ENCODE peak calls at places on chromosome 3, in seven cellular contexts. One of them, this sample, is unnamed.

GRCh38 chr3:191963182-191963581 is 502.2 kb downstream of the PYDC2 start:
- DNase-seq in CD8-positive, alpha-beta T cell: no peak
- DNase-seq in testis: no peak
- DNase-seq in GM23248: no peak
- DNase-seq in heart left ventricle: no peak
- DNase-seq in SK-N-SH: no peak
- DNase-seq in WERI-Rb-1: no peak
- DNase-seq in this sample: no peak

GRCh38 chr3:37163262-37164020 is 10.9 kb downstream of the LRRFIP2 start:
- DNase-seq in CD8-positive, alpha-beta T cell: no peak
- DNase-seq in testis: no peak
- DNase-seq in GM23248: peak; percentile 91
- DNase-seq in heart left ventricle: no peak
- DNase-seq in SK-N-SH: peak; percentile 20
- DNase-seq in WERI-Rb-1: no peak
- DNase-seq in this sample: no peak

GRCh38 chr3:193673845-193674244 is 80.8 kb downstream of the OPA1 start:
- DNase-seq in CD8-positive, alpha-beta T cell: no peak
- DNase-seq in testis: no peak
- DNase-seq in GM23248: no peak
- DNase-seq in heart left ventricle: no peak
- DNase-seq in SK-N-SH: no peak
- DNase-seq in WERI-Rb-1: peak; percentile 43
- DNase-seq in this sample: no peak

GRCh38 chr3:119541547-119541946 is 17.9 kb downstream of the CD80 start:
- DNase-seq in CD8-positive, alpha-beta T cell: no peak
- DNase-seq in testis: no peak
- DNase-seq in GM23248: no peak
- DNase-seq in heart left ventricle: no peak
- DNase-seq in SK-N-SH: no peak
- DNase-seq in WERI-Rb-1: no peak
- DNase-seq in this sample: no peak

GRCh38 chr3:32862247-32863013 is 44.6 kb downstream of the TRIM71 start:
- DNase-seq in CD8-positive, alpha-beta T cell: no peak
- DNase-seq in testis: no peak
- DNase-seq in GM23248: no peak
- DNase-seq in heart left ventricle: no peak
- DNase-seq in SK-N-SH: no peak
- DNase-seq in WERI-Rb-1: no peak
- DNase-seq in this sample: no peak

GRCh38 chr3:120498947-120499346 is 48.2 kb upstream of the FSTL1 start:
- DNase-seq in CD8-positive, alpha-beta T cell: no peak
- DNase-seq in testis: peak; percentile 16
- DNase-seq in GM23248: peak; percentile 96
- DNase-seq in heart left ventricle: no peak
- DNase-seq in SK-N-SH: no peak
- DNase-seq in WERI-Rb-1: no peak
- DNase-seq in this sample: no peak

GRCh38 chr3:118981494-118982134 is 53.0 kb downstream of the IGSF11 start:
- DNase-seq in CD8-positive, alpha-beta T cell: no peak
- DNase-seq in testis: no peak
- DNase-seq in GM23248: no peak
- DNase-seq in heart left ventricle: no peak
- DNase-seq in SK-N-SH: no peak
- DNase-seq in WERI-Rb-1: no peak
- DNase-seq in this sample: no peak

GRCh38 chr3:151301787-151302186 is 14.8 kb downstream of the GPR87 start:
- DNase-seq in CD8-positive, alpha-beta T cell: no peak
- DNase-seq in testis: no peak
- DNase-seq in GM23248: peak; percentile 88
- DNase-seq in heart left ventricle: no peak
- DNase-seq in SK-N-SH: no peak
- DNase-seq in WERI-Rb-1: no peak
- DNase-seq in this sample: no peak

GRCh38 chr3:126538316-126538715 is 14.4 kb downstream of the CHST13 start:
- DNase-seq in CD8-positive, alpha-beta T cell: no peak
- DNase-seq in testis: no peak
- DNase-seq in GM23248: no peak
- DNase-seq in heart left ventricle: peak; percentile 10
- DNase-seq in SK-N-SH: no peak
- DNase-seq in WERI-Rb-1: no peak
- DNase-seq in this sample: no peak

GRCh38 chr3:188881954-188882641 is 289.7 kb upstream of the TPRG1 start:
- DNase-seq in CD8-positive, alpha-beta T cell: no peak
- DNase-seq in testis: no peak
- DNase-seq in GM23248: peak; percentile 85
- DNase-seq in heart left ventricle: no peak
- DNase-seq in SK-N-SH: no peak
- DNase-seq in WERI-Rb-1: no peak
- DNase-seq in this sample: no peak

GRCh38 chr3:108346301-108346989 is 50.1 kb downstream of the HHLA2 start:
- DNase-seq in CD8-positive, alpha-beta T cell: no peak
- DNase-seq in testis: no peak
- DNase-seq in GM23248: peak; percentile 31
- DNase-seq in heart left ventricle: no peak
- DNase-seq in SK-N-SH: no peak
- DNase-seq in WERI-Rb-1: no peak
- DNase-seq in this sample: no peak

GRCh38 chr3:123576119-123576518 is 8.7 kb downstream of the HACD2 start:
- DNase-seq in CD8-positive, alpha-beta T cell: no peak
- DNase-seq in testis: no peak
- DNase-seq in GM23248: peak; percentile 72
- DNase-seq in heart left ventricle: no peak
- DNase-seq in SK-N-SH: no peak
- DNase-seq in WERI-Rb-1: no peak
- DNase-seq in this sample: no peak

GRCh38 chr3:168511428-168512014 is 415.8 kb upstream of the GOLIM4 start:
- DNase-seq in CD8-positive, alpha-beta T cell: no peak
- DNase-seq in testis: no peak
- DNase-seq in GM23248: peak; percentile 52
- DNase-seq in heart left ventricle: no peak
- DNase-seq in SK-N-SH: peak; percentile 12
- DNase-seq in WERI-Rb-1: no peak
- DNase-seq in this sample: no peak

GRCh38 chr3:45786801-45787495 is 9.4 kb downstream of the SLC6A20 start:
- DNase-seq in CD8-positive, alpha-beta T cell: no peak
- DNase-seq in testis: no peak
- DNase-seq in GM23248: no peak
- DNase-seq in heart left ventricle: no peak
- DNase-seq in SK-N-SH: no peak
- DNase-seq in WERI-Rb-1: no peak
- DNase-seq in this sample: no peak

GRCh38 chr3:168801792-168802191 is 706.1 kb upstream of the GOLIM4 start:
- DNase-seq in CD8-positive, alpha-beta T cell: no peak
- DNase-seq in testis: no peak
- DNase-seq in GM23248: peak; percentile 73
- DNase-seq in heart left ventricle: no peak
- DNase-seq in SK-N-SH: no peak
- DNase-seq in WERI-Rb-1: no peak
- DNase-seq in this sample: no peak

GRCh38 chr3:189311521-189311920 is 139.8 kb downstream of the TPRG1 start:
- DNase-seq in CD8-positive, alpha-beta T cell: no peak
- DNase-seq in testis: no peak
- DNase-seq in GM23248: no peak
- DNase-seq in heart left ventricle: no peak
- DNase-seq in SK-N-SH: no peak
- DNase-seq in WERI-Rb-1: no peak
- DNase-seq in this sample: no peak

GRCh38 chr3:154970796-154971195 is 109.3 kb upstream of the MME start:
- DNase-seq in CD8-positive, alpha-beta T cell: no peak
- DNase-seq in testis: no peak
- DNase-seq in GM23248: peak; percentile 91
- DNase-seq in heart left ventricle: no peak
- DNase-seq in SK-N-SH: no peak
- DNase-seq in WERI-Rb-1: no peak
- DNase-seq in this sample: no peak

GRCh38 chr3:34439796-34440195 is 641.4 kb downstream of the PDCD6IP start:
- DNase-seq in CD8-positive, alpha-beta T cell: no peak
- DNase-seq in testis: no peak
- DNase-seq in GM23248: no peak
- DNase-seq in heart left ventricle: no peak
- DNase-seq in SK-N-SH: no peak
- DNase-seq in WERI-Rb-1: no peak
- DNase-seq in this sample: no peak

GRCh38 chr3:193795062-193795690 is 202.2 kb downstream of the OPA1 start:
- DNase-seq in CD8-positive, alpha-beta T cell: no peak
- DNase-seq in testis: no peak
- DNase-seq in GM23248: peak; percentile 36
- DNase-seq in heart left ventricle: no peak
- DNase-seq in SK-N-SH: no peak
- DNase-seq in WERI-Rb-1: no peak
- DNase-seq in this sample: no peak

GRCh38 chr3:87041191-87041590 is 50.2 kb upstream of the VGLL3 start:
- DNase-seq in CD8-positive, alpha-beta T cell: no peak
- DNase-seq in testis: no peak
- DNase-seq in GM23248: no peak
- DNase-seq in heart left ventricle: no peak
- DNase-seq in SK-N-SH: no peak
- DNase-seq in WERI-Rb-1: no peak
- DNase-seq in this sample: no peak

GRCh38 chr3:195559723-195560409 is 16.7 kb upstream of the PPP1R2 start:
- DNase-seq in CD8-positive, alpha-beta T cell: no peak
- DNase-seq in testis: no peak
- DNase-seq in GM23248: peak; percentile 14
- DNase-seq in heart left ventricle: no peak
- DNase-seq in SK-N-SH: no peak
- DNase-seq in WERI-Rb-1: no peak
- DNase-seq in this sample: no peak

GRCh38 chr3:172673210-172673679 is 37.6 kb downstream of the NCEH1 start:
- DNase-seq in CD8-positive, alpha-beta T cell: no peak
- DNase-seq in testis: peak; percentile 58
- DNase-seq in GM23248: peak; percentile 78
- DNase-seq in heart left ventricle: peak; percentile 75
- DNase-seq in SK-N-SH: peak; percentile 32
- DNase-seq in WERI-Rb-1: peak; percentile 83
- DNase-seq in this sample: peak; percentile 54

GRCh38 chr3:155325263-155325835 is 31.9 kb upstream of the STRIT1 start:
- DNase-seq in CD8-positive, alpha-beta T cell: no peak
- DNase-seq in testis: no peak
- DNase-seq in GM23248: no peak
- DNase-seq in heart left ventricle: no peak
- DNase-seq in SK-N-SH: no peak
- DNase-seq in WERI-Rb-1: no peak
- DNase-seq in this sample: no peak

GRCh38 chr3:171249171-171249692 is 211.0 kb downstream of the TNIK start:
- DNase-seq in CD8-positive, alpha-beta T cell: no peak
- DNase-seq in testis: no peak
- DNase-seq in GM23248: no peak
- DNase-seq in heart left ventricle: no peak
- DNase-seq in SK-N-SH: peak; percentile 67
- DNase-seq in WERI-Rb-1: no peak
- DNase-seq in this sample: no peak
- H3K4me3 ChIP-seq in CD8-positive, alpha-beta T cell: no peak overlapping the region
- H3K4me3 ChIP-seq in testis: no peak overlapping the region
- H3K4me3 ChIP-seq in GM23248: no peak overlapping the region
- H3K4me3 ChIP-seq in heart left ventricle: no peak overlapping the region
- H3K4me3 ChIP-seq in SK-N-SH: no peak overlapping the region
- H3K4me3 ChIP-seq in WERI-Rb-1: no peak overlapping the region
- H3K4me3 ChIP-seq in this sample: no peak overlapping the region

GRCh38 chr3:128413413-128414205 is 53.1 kb downstream of the DNAJB8 start:
- DNase-seq in CD8-positive, alpha-beta T cell: no peak
- DNase-seq in testis: no peak
- DNase-seq in GM23248: no peak
- DNase-seq in heart left ventricle: no peak
- DNase-seq in SK-N-SH: no peak
- DNase-seq in WERI-Rb-1: no peak
- DNase-seq in this sample: no peak

GRCh38 chr3:128416578-128417150 is 50.0 kb downstream of the DNAJB8 start:
- DNase-seq in CD8-positive, alpha-beta T cell: no peak
- DNase-seq in testis: no peak
- DNase-seq in GM23248: peak; percentile 95
- DNase-seq in heart left ventricle: no peak
- DNase-seq in SK-N-SH: peak; percentile 55
- DNase-seq in WERI-Rb-1: no peak
- DNase-seq in this sample: no peak

GRCh38 chr3:128415773-128416577 is 50.7 kb downstream of the DNAJB8 start:
- DNase-seq in CD8-positive, alpha-beta T cell: no peak
- DNase-seq in testis: no peak
- DNase-seq in GM23248: no peak
- DNase-seq in heart left ventricle: no peak
- DNase-seq in SK-N-SH: peak; percentile 91
- DNase-seq in WERI-Rb-1: no peak
- DNase-seq in this sample: no peak

GRCh38 chr3:128413003-128413370 is 53.7 kb downstream of the DNAJB8 start:
- DNase-seq in CD8-positive, alpha-beta T cell: no peak
- DNase-seq in testis: no peak
- DNase-seq in GM23248: no peak
- DNase-seq in heart left ventricle: no peak
- DNase-seq in SK-N-SH: no peak
- DNase-seq in WERI-Rb-1: no peak
- DNase-seq in this sample: no peak

DNA sequence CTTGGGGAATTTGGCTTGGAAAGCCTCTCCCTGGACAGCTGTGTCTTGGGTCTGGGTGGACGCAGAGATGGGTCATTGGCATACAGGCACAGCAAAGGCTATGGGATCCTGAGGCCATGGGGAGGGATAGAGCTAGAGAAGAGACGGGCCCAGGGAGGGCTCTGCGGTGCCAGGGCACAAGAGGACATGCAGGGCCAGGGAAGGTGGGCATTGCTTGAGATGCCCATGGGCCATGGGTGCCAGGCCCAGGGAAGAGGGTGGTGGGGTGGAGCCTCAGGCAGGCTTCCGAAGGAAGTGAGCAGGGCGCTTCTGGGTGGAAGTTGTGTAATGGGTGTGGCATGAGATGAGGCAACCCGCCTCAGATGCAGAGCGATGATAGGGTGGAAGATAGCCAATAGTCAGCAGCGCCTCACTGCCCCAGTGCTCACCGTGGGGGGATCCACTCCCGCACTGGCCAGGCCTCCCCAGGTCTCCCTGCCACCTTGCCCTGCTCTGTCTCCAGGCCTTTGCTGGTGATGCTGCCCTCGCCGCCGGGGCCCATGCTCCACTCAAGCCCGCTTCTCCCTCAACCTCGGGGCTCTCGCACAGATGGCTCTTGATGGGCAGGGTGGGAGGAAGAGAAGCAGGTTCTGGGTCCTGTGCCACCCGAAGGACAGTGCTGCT is 51.4 kb downstream of the DNAJB8 start:
- DNase-seq in CD8-positive, alpha-beta T cell: no peak
- DNase-seq in testis: no peak
- DNase-seq in GM23248: no peak
- DNase-seq in heart left ventricle: no peak
- DNase-seq in SK-N-SH: peak; percentile 57
- DNase-seq in WERI-Rb-1: no peak
- DNase-seq in this sample: no peak
- H3K27ac ChIP-seq in CD8-positive, alpha-beta T cell: no peak overlapping the region
- H3K27ac ChIP-seq in testis: no peak overlapping the region
- H3K27ac ChIP-seq in GM23248: no peak overlapping the region
- H3K27ac ChIP-seq in heart left ventricle: no peak overlapping the region
- H3K27ac ChIP-seq in SK-N-SH: peak overlapping the region; percentile 100
- H3K27ac ChIP-seq in WERI-Rb-1: no peak overlapping the region
- H3K27ac ChIP-seq in this sample: no peak overlapping the region

GRCh38 chr3:49236226-49236625 is 40.8 kb downstream of the C3orf62 start:
- DNase-seq in CD8-positive, alpha-beta T cell: no peak
- DNase-seq in testis: no peak
- DNase-seq in GM23248: no peak
- DNase-seq in heart left ventricle: no peak
- DNase-seq in SK-N-SH: no peak
- DNase-seq in WERI-Rb-1: no peak
- DNase-seq in this sample: no peak
- H3K9me3 ChIP-seq in CD8-positive, alpha-beta T cell: peaks cover 6% of the 10 kb centered on the region
- H3K9me3 ChIP-seq in testis: no peaks in the 10 kb centered on the region
- H3K9me3 ChIP-seq in GM23248: no peaks in the 10 kb centered on the region
- H3K9me3 ChIP-seq in heart left ventricle: no peaks in the 10 kb centered on the region
- H3K9me3 ChIP-seq in SK-N-SH: peaks cover 7% of the 10 kb centered on the region
- H3K9me3 ChIP-seq in WERI-Rb-1: peaks cover 29% of the 10 kb centered on the region
- H3K9me3 ChIP-seq in this sample: peaks cover 36% of the 10 kb centered on the region

GRCh38 chr3:53846134-53846850 is at the start of the genes CHDH and IL17RB:
- DNase-seq in CD8-positive, alpha-beta T cell: no peak
- DNase-seq in testis: peak; percentile 77
- DNase-seq in GM23248: peak; percentile 39
- DNase-seq in heart left ventricle: peak; percentile 63
- DNase-seq in SK-N-SH: peak; percentile 83
- DNase-seq in WERI-Rb-1: peak; percentile 63
- DNase-seq in this sample: peak; percentile 58
- H3K4me3 ChIP-seq in CD8-positive, alpha-beta T cell: peak within 1 kb of the TSS; percentile 41
- H3K4me3 ChIP-seq in testis: peak within 1 kb of the TSS; percentile 61
- H3K4me3 ChIP-seq in GM23248: peak within 1 kb of the TSS; percentile 68
- H3K4me3 ChIP-seq in heart left ventricle: peak within 1 kb of the TSS; percentile 62
- H3K4me3 ChIP-seq in SK-N-SH: peak within 1 kb of the TSS; percentile 44
- H3K4me3 ChIP-seq in WERI-Rb-1: peak within 1 kb of the TSS; percentile 49
- H3K4me3 ChIP-seq in this sample: peak within 1 kb of the TSS; percentile 81

This sample was measured in left ventricle myocardium inferior.